ENCODE peak calls at places on chromosomes 13 and 19, in four cellular contexts. One of them, this sample, is unnamed.

GRCh38 chr19:56547535-56547934 is 8.8 kb downstream of the ZFP28 start:
- DNase-seq in cardiac muscle cell: no peak
- DNase-seq in H9: peak
- DNase-seq in WTC11: peak
- DNase-seq in this sample: no peak

GRCh38 chr13:71115301-71115700 is 751.7 kb downstream of the DACH1 start:
- DNase-seq in cardiac muscle cell: no peak
- DNase-seq in H9: no peak
- DNase-seq in WTC11: no peak
- DNase-seq in this sample: no peak

GRCh38 chr13:69623973-69624372 is 483.7 kb upstream of the ATXN8OS start:
- DNase-seq in cardiac muscle cell: no peak
- DNase-seq in H9: no peak
- DNase-seq in WTC11: no peak
- DNase-seq in this sample: no peak

GRCh38 chr13:64471916-64472315 is 2758.2 kb downstream of the PCDH9 start:
- DNase-seq in cardiac muscle cell: peak
- DNase-seq in H9: no peak
- DNase-seq in WTC11: no peak
- DNase-seq in this sample: no peak

GRCh38 chr13:112638919-112639318 is 50.9 kb upstream of the ATP11A start:
- DNase-seq in cardiac muscle cell: no peak
- DNase-seq in H9: no peak
- DNase-seq in WTC11: no peak
- DNase-seq in this sample: no peak

GRCh38 chr19:15666883-15667282 is 6.0 kb upstream of the CYP4F12 start:
- DNase-seq in cardiac muscle cell: no peak
- DNase-seq in H9: no peak
- DNase-seq in WTC11: no peak
- DNase-seq in this sample: no peak

GRCh38 chr13:32309312-32309711 is 5.9 kb downstream of the ZAR1L start:
- DNase-seq in cardiac muscle cell: no peak
- DNase-seq in H9: no peak
- DNase-seq in WTC11: no peak
- DNase-seq in this sample: no peak

GRCh38 chr13:114099918-114100445 is 32.4 kb downstream of the RASA3 start:
- DNase-seq in cardiac muscle cell: peak
- DNase-seq in H9: peak
- DNase-seq in WTC11: peak
- DNase-seq in this sample: no peak

GRCh38 chr13:94419304-94419943 is 60.1 kb downstream of the DCT start:
- DNase-seq in cardiac muscle cell: peak
- DNase-seq in H9: no peak
- DNase-seq in WTC11: no peak
- DNase-seq in this sample: no peak

GRCh38 chr19:50500060-50500752 is 10.8 kb downstream of the JOSD2 start:
- DNase-seq in cardiac muscle cell: no peak
- DNase-seq in H9: peak
- DNase-seq in WTC11: peak
- DNase-seq in this sample: no peak

GRCh38 chr19:44806271-44806670 is 2.6 kb upstream of the BCAM start:
- DNase-seq in cardiac muscle cell: no peak
- DNase-seq in H9: no peak
- DNase-seq in WTC11: no peak
- DNase-seq in this sample: no peak

GRCh38 chr19:44809856-44810554 is 1.1 kb downstream of the BCAM start:
- DNase-seq in cardiac muscle cell: no peak
- DNase-seq in H9: no peak
- DNase-seq in WTC11: no peak
- DNase-seq in this sample: no peak

GRCh38 chr19:44807162-44807561 is 1.7 kb upstream of the BCAM start:
- DNase-seq in cardiac muscle cell: no peak
- DNase-seq in H9: no peak
- DNase-seq in WTC11: no peak
- DNase-seq in this sample: no peak

GRCh38 chr19:44808463-44809371 is at the start of gene BCAM:
- DNase-seq in cardiac muscle cell: peak
- DNase-seq in H9: peak
- DNase-seq in WTC11: peak
- DNase-seq in this sample: peak

GRCh38 chr19:44807652-44808462 is 1.0 kb upstream of the BCAM start:
- DNase-seq in cardiac muscle cell: peak
- DNase-seq in H9: peak
- DNase-seq in WTC11: peak
- DNase-seq in this sample: peak
- TF ChIP-seq CTCF in cardiac muscle cell: peak
- TF ChIP-seq CTCF in H9: peak
- TF ChIP-seq CTCF in WTC11: no peak
- TF ChIP-seq CTCF in this sample: peak

GRCh38 chr19:1425902-1426301 is 12.3 kb upstream of the RPS15 start:
- DNase-seq in cardiac muscle cell: no peak
- DNase-seq in H9: no peak
- DNase-seq in WTC11: no peak
- DNase-seq in this sample: no peak

GRCh38 chr19:1422943-1423342 is 15.3 kb upstream of the RPS15 start:
- DNase-seq in cardiac muscle cell: no peak
- DNase-seq in H9: no peak
- DNase-seq in WTC11: no peak
- DNase-seq in this sample: no peak

GRCh38 chr19:1423445-1424181 is 14.6 kb upstream of the RPS15 start:
- DNase-seq in cardiac muscle cell: no peak
- DNase-seq in H9: no peak
- DNase-seq in WTC11: no peak
- DNase-seq in this sample: no peak

GRCh38 chr19:1425102-1425842 is 12.9 kb upstream of the RPS15 start:
- DNase-seq in cardiac muscle cell: peak
- DNase-seq in H9: no peak
- DNase-seq in WTC11: no peak
- DNase-seq in this sample: no peak

GRCh38 chr19:1424182-1424955 is 13.8 kb upstream of the RPS15 start:
- DNase-seq in cardiac muscle cell: no peak
- DNase-seq in H9: no peak
- DNase-seq in WTC11: no peak
- DNase-seq in this sample: no peak
- TF ChIP-seq CTCF in cardiac muscle cell: no peak
- TF ChIP-seq CTCF in H9: no peak
- TF ChIP-seq CTCF in WTC11: no peak
- TF ChIP-seq CTCF in this sample: no peak

GRCh38 chr19:34560229-34560628 is 78.7 kb downstream of the WTIP start:
- DNase-seq in cardiac muscle cell: no peak
- DNase-seq in H9: no peak
- DNase-seq in WTC11: no peak
- DNase-seq in this sample: no peak

GRCh38 chr19:34559045-34559444 is 77.5 kb downstream of the WTIP start:
- DNase-seq in cardiac muscle cell: no peak
- DNase-seq in H9: no peak
- DNase-seq in WTC11: no peak
- DNase-seq in this sample: no peak

GRCh38 chr19:34549833-34550232 is 68.3 kb downstream of the WTIP start:
- DNase-seq in cardiac muscle cell: no peak
- DNase-seq in H9: no peak
- DNase-seq in WTC11: no peak
- DNase-seq in this sample: no peak

GRCh38 chr19:34556500-34556899 is 74.9 kb downstream of the WTIP start:
- DNase-seq in cardiac muscle cell: peak
- DNase-seq in H9: peak
- DNase-seq in WTC11: peak
- DNase-seq in this sample: peak

DNA sequence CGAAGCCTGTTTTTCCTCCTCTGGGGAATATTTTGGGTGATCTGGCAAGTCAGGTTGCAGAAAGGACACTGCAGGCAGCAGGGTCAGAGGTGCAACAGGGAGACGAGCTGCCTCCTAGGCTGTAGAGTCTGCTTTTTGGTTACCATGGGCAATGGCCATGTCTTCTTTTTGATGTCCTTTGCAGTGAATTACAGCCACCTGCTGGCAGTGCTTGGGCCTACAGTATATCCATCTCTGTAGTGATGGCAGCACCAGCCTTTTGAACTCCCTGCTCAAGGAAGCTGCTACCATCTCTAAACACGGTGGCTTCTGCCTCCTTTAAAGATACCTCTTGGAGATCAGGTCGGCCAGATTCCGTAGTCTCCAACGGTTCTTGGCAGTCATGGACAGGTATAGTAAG is 73.9 kb downstream of the WTIP start:
- DNase-seq in cardiac muscle cell: peak
- DNase-seq in H9: peak
- DNase-seq in WTC11: peak
- DNase-seq in this sample: no peak
- TF ChIP-seq CTCF in cardiac muscle cell: peak
- TF ChIP-seq CTCF in H9: peak
- TF ChIP-seq CTCF in WTC11: no peak
- TF ChIP-seq CTCF in this sample: peak

DNA sequence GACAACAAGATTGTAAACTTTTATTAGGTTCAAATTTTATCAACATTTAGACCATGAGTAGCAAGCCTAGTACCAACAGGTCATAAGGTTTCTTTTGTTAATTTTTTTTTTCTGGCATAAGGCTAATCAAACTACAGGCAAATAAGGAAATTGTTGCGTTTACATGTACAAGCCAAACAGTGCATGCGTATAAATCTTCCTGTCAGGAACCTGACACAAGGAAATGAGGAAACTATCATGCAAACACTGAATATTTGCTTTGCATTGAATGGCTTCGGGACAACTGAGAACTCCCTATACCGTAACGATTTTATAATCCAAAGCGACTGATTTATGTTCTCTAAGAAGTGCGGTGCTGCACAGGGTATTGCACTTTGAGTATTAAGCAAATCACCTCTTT is 133.0 kb upstream of the TRPC4 start:
- DNase-seq in cardiac muscle cell: no peak
- DNase-seq in H9: no peak
- DNase-seq in WTC11: no peak
- DNase-seq in this sample: no peak
- TF ChIP-seq CTCF in cardiac muscle cell: no peak
- TF ChIP-seq CTCF in H9: no peak
- TF ChIP-seq CTCF in WTC11: no peak
- TF ChIP-seq CTCF in this sample: no peak

DNA sequence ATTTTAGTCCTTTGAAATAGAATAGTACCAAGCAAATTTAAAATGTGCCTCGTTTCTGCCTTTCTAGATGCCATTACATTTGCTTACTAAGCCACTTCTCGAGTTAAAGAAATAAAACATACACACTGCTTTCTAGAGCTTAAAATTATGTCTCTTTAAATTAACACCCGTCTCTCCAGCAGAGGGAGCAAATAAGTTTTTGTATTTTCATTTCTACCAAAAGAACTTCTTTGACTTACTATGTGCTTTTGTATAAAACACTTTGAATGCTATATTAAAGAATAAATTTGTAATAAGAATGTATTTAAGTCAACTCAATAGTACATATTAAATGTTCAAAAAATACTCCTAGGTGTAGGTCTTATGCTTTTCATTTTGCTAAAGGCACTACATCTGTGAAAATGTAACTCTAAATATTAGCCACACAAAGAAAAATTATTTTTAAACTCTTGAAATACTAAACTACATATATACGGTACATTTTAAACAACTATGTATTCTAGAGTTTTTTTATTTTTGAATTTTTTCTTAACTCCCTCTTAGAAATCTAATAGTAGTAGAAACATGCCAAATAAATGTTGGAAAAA is 269.3 kb upstream of the MIR17HG start:
- DNase-seq in cardiac muscle cell: peak
- DNase-seq in H9: no peak
- DNase-seq in WTC11: no peak
- DNase-seq in this sample: no peak
- TF ChIP-seq CTCF in cardiac muscle cell: peak
- TF ChIP-seq CTCF in H9: peak
- TF ChIP-seq CTCF in WTC11: peak
- TF ChIP-seq CTCF in this sample: peak

DNA sequence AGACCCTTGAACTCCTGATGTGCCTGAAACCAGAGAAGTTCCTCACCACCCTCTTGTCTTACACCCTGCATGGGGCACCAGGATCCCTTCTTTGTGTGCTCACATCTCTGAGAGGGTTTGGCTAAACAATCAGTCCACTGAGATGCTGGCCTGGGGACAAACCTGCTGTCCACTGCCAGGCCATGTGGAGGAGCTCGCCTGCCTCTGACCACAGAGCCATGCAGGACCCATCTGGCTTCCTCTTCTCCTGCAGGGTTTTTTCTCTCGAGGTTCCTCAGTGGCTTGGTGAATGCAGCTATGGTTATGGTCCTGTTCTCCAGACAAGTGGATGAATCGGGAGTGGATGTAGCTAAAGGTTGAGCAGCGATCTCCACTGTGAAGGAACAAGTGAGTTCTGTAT is 49.1 kb upstream of the MEDAG start:
- DNase-seq in cardiac muscle cell: no peak
- DNase-seq in H9: no peak
- DNase-seq in WTC11: no peak
- DNase-seq in this sample: no peak
- TF ChIP-seq CTCF in cardiac muscle cell: no peak
- TF ChIP-seq CTCF in H9: no peak
- TF ChIP-seq CTCF in WTC11: no peak
- TF ChIP-seq CTCF in this sample: no peak

DNA sequence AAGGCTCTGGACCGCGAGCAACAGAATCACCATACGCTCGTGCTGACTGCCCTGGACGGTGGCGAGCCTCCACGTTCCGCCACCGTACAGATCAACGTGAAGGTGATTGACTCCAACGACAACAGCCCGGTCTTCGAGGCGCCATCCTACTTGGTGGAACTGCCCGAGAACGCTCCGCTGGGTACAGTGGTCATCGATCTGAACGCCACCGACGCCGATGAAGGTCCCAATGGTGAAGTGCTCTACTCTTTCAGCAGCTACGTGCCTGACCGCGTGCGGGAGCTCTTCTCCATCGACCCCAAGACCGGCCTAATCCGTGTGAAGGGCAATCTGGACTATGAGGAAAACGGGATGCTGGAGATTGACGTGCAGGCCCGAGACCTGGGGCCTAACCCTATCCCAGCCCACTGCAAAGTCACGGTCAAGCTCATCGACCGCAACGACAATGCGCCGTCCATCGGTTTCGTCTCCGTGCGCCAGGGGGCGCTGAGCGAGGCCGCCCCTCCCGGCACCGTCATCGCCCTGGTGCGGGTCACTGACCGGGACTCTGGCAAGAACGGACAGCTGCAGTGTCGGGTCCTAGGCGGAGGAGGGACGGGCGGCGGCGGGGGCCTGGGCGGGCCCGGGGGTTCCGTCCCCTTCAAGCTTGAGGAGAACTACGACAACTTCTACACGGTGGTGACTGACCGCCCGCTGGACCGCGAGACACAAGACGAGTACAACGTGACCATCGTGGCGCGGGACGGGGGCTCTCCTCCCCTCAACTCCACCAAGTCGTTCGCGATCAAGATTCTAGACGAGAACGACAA is 1.8 kb downstream of the PCDH17 start:
- DNase-seq in cardiac muscle cell: peak
- DNase-seq in H9: peak
- DNase-seq in WTC11: peak
- DNase-seq in this sample: peak
- TF ChIP-seq CTCF in cardiac muscle cell: peak
- TF ChIP-seq CTCF in H9: peak
- TF ChIP-seq CTCF in WTC11: peak
- TF ChIP-seq CTCF in this sample: peak

This sample was measured in endothelial cell.